ENCODE peak calls at places on chromosomes 1 and 21, in four cellular contexts. R is foreskin keratinocyte, N is epithelial cell of esophagus, B is GM13977. D is an unnamed sample.

GRCh38 chr1:98086156-98086555 is 165.3 kb upstream of the DPYD start:
- DNase-seq in R (peak), N (peak), B (no peak), D (peak)

GRCh38 chr1:77282866-77283539 is 1.2 kb downstream of the AK5 start:
- DNase-seq in R (no peak), N (no peak), B (no peak), D (no peak)

GRCh38 chr1:88311907-88312306 is 372.2 kb upstream of the PKN2 start:
- DNase-seq in R (peak), N (peak), B (no peak), D (no peak)

GRCh38 chr1:207892764-207893163 is 18.2 kb downstream of the CD34 start:
- DNase-seq in R (no peak), N (no peak), B (no peak), D (no peak)

GRCh38 chr1:243917863-243918565 is 68.0 kb upstream of the AKT3 start:
- DNase-seq in R (no peak), N (no peak), B (no peak), D (no peak)

GRCh38 chr1:211127166-211127565 is 6.8 kb downstream of the KCNH1 start:
- DNase-seq in R (no peak), N (no peak), B (no peak), D (no peak)

GRCh38 chr1:9340172-9340854 is 47.6 kb downstream of the SPSB1 start:
- DNase-seq in R (peak), N (peak), B (no peak), D (peak)

GRCh38 chr1:113266788-113267187 is 123.5 kb upstream of the MAGI3 start:
- DNase-seq in R (no peak), N (peak), B (no peak), D (no peak)

GRCh38 chr1:74113333-74113732 is 84.6 kb downstream of the LRRIQ3 start:
- DNase-seq in R (no peak), N (no peak), B (no peak), D (no peak)

GRCh38 chr1:221045842-221046831 is 166.9 kb downstream of the HLX start:
- DNase-seq in R (no peak), N (no peak), B (peak), D (no peak)

GRCh38 chr1:82329226-82329625 is 528.5 kb downstream of the ADGRL2 start:
- DNase-seq in R (no peak), N (no peak), B (no peak), D (no peak)

GRCh38 chr1:236065509-236066005 is 667 bp upstream of the NID1 start:
- DNase-seq in R (no peak), N (no peak), B (no peak), D (no peak)

GRCh38 chr21:45957551-45957950 is 24.0 kb upstream of the COL6A1 start:
- DNase-seq in R (no peak), N (no peak), B (no peak), D (no peak)

GRCh38 chr1:37157634-37158033 is 123.3 kb upstream of the GRIK3 start:
- DNase-seq in R (no peak), N (no peak), B (no peak), D (no peak)

GRCh38 chr1:247373721-247374141 is 42.1 kb upstream of the ZNF496 start:
- DNase-seq in R (peak), N (peak), B (peak), D (peak)

GRCh38 chr1:147273409-147274307 is 31.2 kb downstream of the CHD1L start:
- DNase-seq in R (peak), N (peak), B (peak), D (peak)

GRCh38 chr1:228156941-228157351 is 7.2 kb downstream of the GJC2 start:
- DNase-seq in R (no peak), N (no peak), B (no peak), D (no peak)

DNA sequence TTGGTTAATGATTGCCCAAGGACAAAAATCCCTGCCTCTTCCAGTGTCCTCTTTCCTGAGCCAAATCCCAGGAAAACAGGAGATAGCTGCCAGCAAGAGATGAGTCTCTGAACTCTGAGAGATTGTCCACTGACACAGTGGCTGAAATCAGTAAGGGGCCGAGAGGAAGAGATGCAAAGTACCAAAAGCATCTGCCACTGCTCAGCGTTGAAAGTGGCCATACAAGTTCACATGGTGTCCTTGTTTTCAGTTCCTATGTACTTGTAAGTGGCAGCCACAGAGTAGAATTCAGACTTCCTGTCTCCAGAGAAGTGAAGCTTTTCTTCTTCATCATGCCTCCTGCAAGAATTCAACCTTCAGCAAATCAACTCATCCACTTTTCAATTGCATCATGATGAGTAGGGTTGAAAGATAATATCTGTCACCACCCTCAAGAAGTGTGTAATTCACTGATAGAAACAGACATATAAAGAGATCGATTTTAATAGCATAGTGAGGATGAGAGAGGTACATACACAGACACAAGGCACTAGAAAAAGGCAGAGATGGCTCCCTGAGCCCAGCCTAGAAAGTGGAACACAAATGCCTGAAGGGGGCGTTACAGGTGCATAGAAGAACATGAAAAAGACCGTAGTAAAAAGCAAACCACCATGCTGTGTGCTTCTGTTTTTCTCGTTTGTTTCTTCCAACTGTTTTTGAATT is 185.8 kb downstream of the MRPL39 start:
- DNase-seq in R (peak), N (peak), B (peak), D (peak)
- TF ChIP-seq CTCF in R (peak), N (peak), B (peak), D (peak)

GRCh38 chr1:174999926-175000696 is at the start of gene CACYBP:
- DNase-seq in R (peak), N (peak), B (no peak), D (peak)
- TF ChIP-seq CTCF in R (peak), N (no peak), B (no peak), D (no peak)

DNA sequence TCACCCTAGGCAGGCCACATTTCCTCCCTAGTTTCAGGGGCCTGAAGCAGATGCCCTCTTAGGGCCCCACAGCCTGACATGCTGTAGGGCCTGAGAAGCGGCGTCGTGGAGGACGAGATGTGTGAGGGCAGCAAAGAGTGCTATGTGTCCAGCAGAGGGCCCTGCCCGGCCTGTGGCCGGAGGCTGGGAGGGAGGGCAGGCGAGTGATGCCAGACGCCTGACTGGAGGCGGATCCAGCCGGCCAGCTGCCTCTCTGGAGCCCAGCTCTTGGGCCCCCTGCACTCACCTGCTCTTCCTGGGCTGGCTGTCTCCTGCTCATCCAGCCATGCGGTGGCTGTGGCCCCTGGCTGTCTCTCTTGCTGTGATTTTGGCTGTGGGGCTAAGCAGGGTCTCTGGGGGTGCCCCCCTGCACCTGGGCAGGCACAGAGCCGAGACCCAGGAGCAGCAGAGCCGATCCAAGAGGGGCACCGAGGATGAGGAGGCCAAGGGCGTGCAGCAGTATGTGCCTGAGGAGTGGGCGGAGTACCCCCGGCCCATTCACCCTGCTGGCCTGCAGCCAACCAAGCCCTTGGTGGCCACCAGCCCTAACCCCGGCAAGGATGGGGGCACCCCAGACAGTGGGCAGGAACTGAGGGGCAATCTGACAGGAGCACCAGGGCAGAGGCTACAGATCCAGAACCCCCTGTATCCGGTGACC is at the start of gene GPR37L1:
- DNase-seq in R (no peak), N (no peak), B (no peak), D (peak)
- TF ChIP-seq CTCF in R (no peak), N (no peak), B (no peak), D (peak)

GRCh38 chr1:202215472-202216130 is 22.0 kb downstream of the LGR6 start:
- DNase-seq in R (no peak), N (no peak), B (no peak), D (no peak)

GRCh38 chr1:202212787-202213186 is 19.2 kb downstream of the LGR6 start:
- DNase-seq in R (no peak), N (no peak), B (no peak), D (no peak)

GRCh38 chr1:202210969-202211368 is 17.4 kb downstream of the LGR6 start:
- DNase-seq in R (no peak), N (no peak), B (no peak), D (no peak)

GRCh38 chr1:202214089-202214843 is 20.7 kb downstream of the LGR6 start:
- DNase-seq in R (no peak), N (no peak), B (no peak), D (no peak)

DNA sequence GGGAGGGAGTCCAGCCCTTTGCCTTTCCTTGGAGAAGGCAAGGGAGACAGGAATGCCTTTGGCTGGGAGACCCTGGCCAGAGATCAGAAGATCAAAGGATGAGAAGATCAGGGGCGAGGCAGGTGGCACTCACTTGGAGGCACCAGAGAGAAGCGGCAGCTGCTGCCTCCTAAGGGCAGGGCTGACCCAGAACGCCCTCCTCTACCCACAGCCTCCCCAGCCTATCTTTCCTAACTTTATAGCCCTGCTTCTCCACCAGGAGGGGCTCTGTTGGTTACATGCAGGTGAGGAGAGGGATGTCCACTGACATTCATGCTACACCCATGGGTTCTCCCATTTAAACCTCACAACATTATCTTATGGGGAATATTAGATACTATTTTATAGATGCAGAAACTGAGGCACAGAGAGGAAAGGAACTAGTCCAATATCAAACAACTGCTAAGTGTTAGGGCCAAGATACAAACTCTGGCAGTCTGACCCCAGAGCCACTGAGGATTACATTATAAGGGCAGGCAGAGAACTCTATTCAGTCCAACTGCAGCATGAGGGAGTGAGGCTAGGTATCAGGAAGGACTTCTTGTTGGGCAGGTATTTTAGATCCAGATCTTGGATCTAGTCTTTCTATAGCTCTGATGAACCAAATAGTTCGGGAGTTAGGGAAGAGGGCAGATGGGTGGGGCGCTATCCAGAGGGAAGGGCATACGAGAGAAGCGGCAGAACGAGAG is 19.9 kb downstream of the LGR6 start:
- DNase-seq in R (peak), N (peak), B (no peak), D (peak)
- TF ChIP-seq CTCF in R (peak), N (peak), B (no peak), D (peak)

DNA sequence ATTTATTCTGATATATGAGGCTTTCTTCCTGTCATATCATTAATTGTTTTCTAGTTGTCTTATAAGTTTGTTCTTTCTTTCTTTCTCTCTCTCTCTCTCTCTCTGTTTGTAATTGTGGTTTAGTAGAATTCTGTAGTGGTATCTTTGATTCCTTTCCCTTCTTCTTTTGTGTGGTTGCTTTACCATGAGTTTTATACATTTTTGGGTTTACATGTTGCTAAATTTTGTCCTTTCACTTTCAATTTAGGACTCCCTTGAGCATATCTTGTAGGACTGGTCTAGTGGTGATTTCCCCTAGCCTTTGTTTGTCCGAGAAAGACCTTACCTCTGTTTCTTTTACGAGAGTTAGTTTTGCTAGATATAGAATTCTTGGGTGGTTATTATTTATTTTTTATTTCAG is 162.3 kb upstream of the CHRM3 start:
- DNase-seq in R (no peak), N (no peak), B (no peak), D (no peak)
- TF ChIP-seq CTCF in R (no peak), N (no peak), B (no peak), D (no peak)

DNA sequence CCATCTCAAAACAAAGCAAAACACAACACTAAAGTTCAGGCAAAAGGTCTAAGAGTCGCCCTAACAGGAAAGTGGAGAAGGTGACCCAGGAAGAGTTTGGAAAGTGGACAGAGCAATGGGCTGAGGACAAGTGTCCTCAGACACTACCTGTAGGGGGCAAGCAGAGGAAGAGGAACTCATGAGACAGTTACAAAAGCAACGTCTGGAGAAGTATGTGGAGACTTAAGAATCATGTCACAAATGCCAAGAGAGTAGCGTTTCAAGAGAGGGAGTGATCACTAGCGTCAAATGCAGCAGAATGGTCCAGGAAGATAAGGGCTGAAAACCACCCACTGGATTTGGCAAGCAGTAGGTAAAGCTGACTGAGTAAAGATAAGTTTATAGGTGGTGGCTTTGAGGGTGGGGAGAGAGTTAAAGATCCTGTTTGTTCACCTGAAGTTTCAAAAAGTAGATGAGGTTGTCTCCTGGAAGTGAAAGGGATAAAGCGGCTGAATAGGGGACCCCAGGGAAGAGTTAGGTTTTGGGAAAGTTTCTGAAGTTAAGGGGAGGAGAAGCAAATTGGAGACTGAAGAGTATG is 3.2 kb downstream of the BSDC1 start:
- DNase-seq in R (no peak), N (no peak), B (no peak), D (no peak)
- TF ChIP-seq CTCF in R (no peak), N (no peak), B (no peak), D (no peak)

DNA sequence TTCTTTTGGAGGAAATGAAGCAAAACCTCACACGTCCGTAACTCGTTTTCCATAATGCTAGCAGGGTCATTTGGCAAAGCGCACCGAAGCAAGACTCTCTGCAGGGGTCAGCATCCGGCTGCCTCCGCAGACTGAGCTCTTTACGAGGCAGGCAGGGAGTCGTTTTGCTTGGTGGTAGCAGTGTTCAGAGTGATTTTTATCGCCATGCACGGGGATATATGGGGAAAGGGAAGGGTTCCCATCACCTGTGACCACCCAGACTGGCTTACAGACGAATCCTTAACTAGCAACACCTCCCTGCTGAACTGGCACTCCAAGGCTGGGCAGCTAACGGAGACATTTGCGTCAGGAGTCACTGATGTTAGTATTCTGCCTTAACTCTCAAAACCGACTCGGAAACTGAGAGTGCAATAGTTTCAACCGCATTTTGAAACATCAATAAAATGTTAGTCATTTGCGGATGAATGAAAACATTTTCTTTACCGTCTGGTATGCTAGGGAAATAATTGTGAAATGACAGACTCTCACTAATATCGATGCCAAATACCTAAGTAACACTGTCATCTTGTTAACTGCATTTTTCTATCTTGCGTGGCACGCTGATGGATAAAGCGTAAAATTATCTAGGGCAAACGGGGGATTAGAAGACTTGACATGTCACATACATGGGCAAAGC is 2.2 kb upstream of the NEGR1 start:
- DNase-seq in R (peak), N (peak), B (peak), D (peak)
- TF ChIP-seq CTCF in R (peak), N (no peak), B (no peak), D (peak)

GRCh38 chr1:205271745-205272144 is 44.0 kb downstream of the TMCC2 start:
- DNase-seq in R (no peak), N (no peak), B (no peak), D (no peak)

GRCh38 chr1:205270764-205271163 is 43.0 kb downstream of the TMCC2 start:
- DNase-seq in R (peak), N (peak), B (peak), D (peak)

GRCh38 chr1:205270271-205270670 is 42.5 kb downstream of the TMCC2 start:
- DNase-seq in R (no peak), N (no peak), B (peak), D (no peak)

GRCh38 chr1:205272541-205272940 is 44.8 kb downstream of the TMCC2 start:
- DNase-seq in R (no peak), N (no peak), B (peak), D (no peak)

DNA sequence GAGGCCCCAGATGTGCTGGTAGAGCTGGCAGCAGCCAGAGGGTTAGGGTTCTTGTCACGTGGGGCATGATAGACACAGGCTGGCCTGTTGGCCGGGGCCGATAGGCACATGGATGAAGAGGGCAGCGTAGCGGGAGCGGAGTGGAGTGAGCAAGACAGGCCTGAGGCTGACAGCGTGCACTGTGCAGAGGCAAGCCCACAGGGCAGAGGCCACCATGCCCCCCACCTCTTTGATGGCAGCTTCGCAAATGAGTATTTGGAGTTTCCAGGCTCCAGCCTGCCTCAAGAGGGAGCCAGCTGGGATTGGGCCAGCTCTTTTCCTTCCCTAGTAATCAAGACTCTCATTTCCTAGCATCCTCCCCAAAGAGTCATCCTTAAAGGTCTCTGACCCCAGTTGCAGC is 43.5 kb downstream of the TMCC2 start:
- DNase-seq in R (no peak), N (no peak), B (no peak), D (no peak)
- TF ChIP-seq CTCF in R (peak), N (peak), B (no peak), D (peak)

GRCh38 chr1:218164111-218164929 is 120.8 kb upstream of the RRP15 start:
- DNase-seq in R (peak), N (peak), B (peak), D (no peak)
- TF ChIP-seq CTCF in R (no peak), N (no peak), B (no peak), D (no peak)

GRCh38 chr1:3417082-3417728 is 37.3 kb upstream of the ARHGEF16 start:
- DNase-seq in R (no peak), N (no peak), B (no peak), D (peak)
- TF ChIP-seq CTCF in R (peak), N (peak), B (peak), D (peak)